ENCODE peak calls at places on chromosomes 5 and 9, in nine cellular contexts. T, C, U, H, Y, K, Q, F and S are unnamed samples.

GRCh38 chr9:81318571-81318970 is 370.8 kb downstream of the TLE1 start:
- DNase-seq in T (peak), C (no peak), U (no peak), H (no peak), Y (no peak), K (peak), Q (peak), F (peak), S (peak)

GRCh38 chr5:121377446-121377845 is 474.2 kb upstream of the FTMT start:
- DNase-seq in T (no peak), C (no peak), U (no peak), H (no peak), Y (no peak), K (no peak), Q (no peak), F (no peak), S (no peak)

GRCh38 chr9:15298362-15298761 is 8.7 kb downstream of the TTC39B start:
- DNase-seq in T (no peak), C (no peak), U (no peak), H (no peak), Y (no peak), K (no peak), Q (peak), F (no peak), S (no peak)

GRCh38 chr5:157279605-157280239 is 13.8 kb downstream of the CYFIP2 start:
- DNase-seq in T (no peak), C (no peak), U (no peak), H (no peak), Y (no peak), K (no peak), Q (no peak), F (no peak), S (no peak)

GRCh38 chr9:69916950-69917349 is 96.3 kb downstream of the CFAP95 start:
- DNase-seq in T (no peak), C (no peak), U (no peak), H (no peak), Y (no peak), K (no peak), Q (peak), F (no peak), S (no peak)

GRCh38 chr5:22621084-22621483 is 232.1 kb downstream of the CDH12 start:
- DNase-seq in T (no peak), C (no peak), U (no peak), H (no peak), Y (no peak), K (no peak), Q (no peak), F (no peak), S (no peak)

GRCh38 chr9:94894111-94894699 is 167.7 kb downstream of the AOPEP start:
- DNase-seq in T (no peak), C (no peak), U (no peak), H (no peak), Y (no peak), K (no peak), Q (no peak), F (no peak), S (no peak)

GRCh38 chr9:21964925-21965385 is 29.2 kb downstream of the CDKN2A start:
- DNase-seq in T (no peak), C (peak), U (no peak), H (no peak), Y (no peak), K (peak), Q (peak), F (no peak), S (no peak)

GRCh38 chr5:1725641-1726468 is 73.8 kb downstream of the MRPL36 start:
- DNase-seq in T (no peak), C (no peak), U (no peak), H (no peak), Y (no peak), K (no peak), Q (no peak), F (no peak), S (no peak)

GRCh38 chr5:139709587-139710369 is 61.6 kb downstream of the CXXC5 start:
- DNase-seq in T (peak), C (no peak), U (no peak), H (no peak), Y (no peak), K (no peak), Q (no peak), F (peak), S (no peak)

GRCh38 chr5:37838152-37838932 is 1.5 kb downstream of the GDNF start:
- DNase-seq in T (no peak), C (no peak), U (no peak), H (peak), Y (peak), K (peak), Q (peak), F (no peak), S (no peak)

GRCh38 chr9:86250123-86250522 is 9.3 kb downstream of the C9orf153 start:
- DNase-seq in T (no peak), C (no peak), U (no peak), H (no peak), Y (no peak), K (no peak), Q (no peak), F (no peak), S (no peak)

GRCh38 chr9:129081388-129081889 is 528 bp downstream of the DOLPP1 start:
- DNase-seq in T (no peak), C (no peak), U (peak), H (no peak), Y (peak), K (peak), Q (no peak), F (no peak), S (no peak)

GRCh38 chr9:77848428-77848827 is 183.2 kb downstream of the GNAQ start:
- DNase-seq in T (no peak), C (no peak), U (no peak), H (no peak), Y (peak), K (no peak), Q (no peak), F (no peak), S (no peak)

GRCh38 chr5:60674670-60675069 is 25.3 kb downstream of the DEPDC1B start:
- DNase-seq in T (no peak), C (no peak), U (no peak), H (no peak), Y (no peak), K (no peak), Q (peak), F (no peak), S (no peak)

GRCh38 chr9:119761737-119762136 is 392.5 kb upstream of the BRINP1 start:
- DNase-seq in T (no peak), C (peak), U (no peak), H (no peak), Y (no peak), K (no peak), Q (no peak), F (no peak), S (no peak)

GRCh38 chr9:84301851-84302250 is 38.7 kb downstream of the SLC28A3 start:
- DNase-seq in T (no peak), C (no peak), U (no peak), H (no peak), Y (no peak), K (no peak), Q (peak), F (peak), S (no peak)

GRCh38 chr5:6673031-6673430 is 39.8 kb downstream of the SRD5A1 start:
- DNase-seq in T (no peak), C (no peak), U (no peak), H (no peak), Y (no peak), K (no peak), Q (no peak), F (no peak), S (no peak)

GRCh38 chr9:109652971-109653370 is 127.0 kb upstream of the PALM2AKAP2 start:
- DNase-seq in T (peak), C (peak), U (no peak), H (no peak), Y (no peak), K (peak), Q (peak), F (peak), S (peak)

GRCh38 chr5:89156226-89156625 is 273.2 kb upstream of the MEF2C start:
- DNase-seq in T (no peak), C (no peak), U (no peak), H (no peak), Y (no peak), K (no peak), Q (no peak), F (no peak), S (no peak)

GRCh38 chr5:137651022-137651421 is 84.9 kb downstream of the KLHL3 start:
- DNase-seq in T (no peak), C (no peak), U (no peak), H (no peak), Y (no peak), K (no peak), Q (no peak), F (peak), S (no peak)

GRCh38 chr9:5864446-5864845 is 26.2 kb upstream of the MLANA start:
- DNase-seq in T (no peak), C (no peak), U (no peak), H (no peak), Y (no peak), K (no peak), Q (no peak), F (no peak), S (no peak)